ENCODE peak calls at places on chromosomes 7 and 10, in eight cellular contexts. H, J, R, B, P, F, Z and V are unnamed samples.

GRCh38 chr7:20713792-20714191 is 72.9 kb downstream of the SP8 start:
- DNase-seq in H (no peak), J (no peak), R (no peak), B (no peak), P (no peak), F (no peak), Z (no peak), V (no peak)

GRCh38 chr10:95525033-95525418 is 36.1 kb downstream of the SORBS1 start:
- DNase-seq in H (no peak), J (no peak), R (no peak), B (no peak), P (no peak), F (no peak), Z (no peak), V (no peak)

GRCh38 chr10:48209246-48209645 is 65.2 kb downstream of the FRMPD2 start:
- DNase-seq in H (no peak), J (no peak), R (no peak), B (no peak), P (no peak), F (no peak), Z (no peak), V (no peak)

GRCh38 chr7:151351967-151352366 is 10.4 kb downstream of the NUB1 start:
- DNase-seq in H (no peak), J (no peak), R (no peak), B (peak), P (peak), F (no peak), Z (no peak), V (no peak)

GRCh38 chr7:98760201-98760651 is 109.6 kb downstream of the TMEM130 start:
- DNase-seq in H (no peak), J (peak), R (no peak), B (no peak), P (no peak), F (no peak), Z (no peak), V (no peak)

GRCh38 chr10:60963441-60964256 is 19.7 kb upstream of the RHOBTB1 start:
- DNase-seq in H (peak), J (no peak), R (no peak), B (no peak), P (no peak), F (no peak), Z (no peak), V (no peak)

GRCh38 chr10:119270893-119271361 is 63.6 kb downstream of the GRK5 start:
- DNase-seq in H (peak), J (peak), R (peak), B (peak), P (peak), F (no peak), Z (no peak), V (no peak)

GRCh38 chr10:49518982-49519578 is 19.8 kb downstream of the ERCC6 start:
- DNase-seq in H (peak), J (no peak), R (no peak), B (no peak), P (no peak), F (no peak), Z (peak), V (no peak)

GRCh38 chr7:158524749-158525635 is 62.6 kb downstream of the PTPRN2 start:
- DNase-seq in H (no peak), J (no peak), R (no peak), B (no peak), P (no peak), F (no peak), Z (no peak), V (no peak)

GRCh38 chr10:1532636-1533035 is 204.7 kb downstream of the ADARB2 start:
- DNase-seq in H (no peak), J (peak), R (no peak), B (no peak), P (no peak), F (no peak), Z (no peak), V (no peak)

GRCh38 chr10:96017227-96017687 is 26.1 kb upstream of the CCNJ start:
- DNase-seq in H (peak), J (no peak), R (peak), B (peak), P (no peak), F (peak), Z (peak), V (no peak)

GRCh38 chr7:111499027-111499426 is 63.3 kb downstream of the IMMP2L start:
- DNase-seq in H (peak), J (no peak), R (no peak), B (no peak), P (no peak), F (no peak), Z (no peak), V (no peak)

GRCh38 chr7:80348221-80348620 is 163.6 kb downstream of the GNAT3 start:
- DNase-seq in H (no peak), J (no peak), R (no peak), B (no peak), P (no peak), F (no peak), Z (no peak), V (no peak)

GRCh38 chr7:135197343-135197742 is 14.0 kb downstream of the WDR91 start:
- DNase-seq in H (no peak), J (peak), R (no peak), B (no peak), P (no peak), F (no peak), Z (no peak), V (no peak)

GRCh38 chr7:47307311-47307710 is 274.6 kb downstream of the TNS3 start:
- DNase-seq in H (no peak), J (no peak), R (no peak), B (no peak), P (no peak), F (no peak), Z (no peak), V (no peak)

GRCh38 chr10:45375101-45375500 is 1.1 kb downstream of the ALOX5 start:
- DNase-seq in H (no peak), J (no peak), R (no peak), B (no peak), P (no peak), F (no peak), Z (no peak), V (no peak)

GRCh38 chr7:92633211-92633906 is 43.2 kb upstream of the FAM133B start:
- DNase-seq in H (peak), J (no peak), R (peak), B (peak), P (no peak), F (peak), Z (no peak), V (no peak)

GRCh38 chr7:137026176-137026500 is 157.7 kb downstream of the CHRM2 start:
- DNase-seq in H (no peak), J (no peak), R (no peak), B (no peak), P (no peak), F (no peak), Z (no peak), V (no peak)

DNA sequence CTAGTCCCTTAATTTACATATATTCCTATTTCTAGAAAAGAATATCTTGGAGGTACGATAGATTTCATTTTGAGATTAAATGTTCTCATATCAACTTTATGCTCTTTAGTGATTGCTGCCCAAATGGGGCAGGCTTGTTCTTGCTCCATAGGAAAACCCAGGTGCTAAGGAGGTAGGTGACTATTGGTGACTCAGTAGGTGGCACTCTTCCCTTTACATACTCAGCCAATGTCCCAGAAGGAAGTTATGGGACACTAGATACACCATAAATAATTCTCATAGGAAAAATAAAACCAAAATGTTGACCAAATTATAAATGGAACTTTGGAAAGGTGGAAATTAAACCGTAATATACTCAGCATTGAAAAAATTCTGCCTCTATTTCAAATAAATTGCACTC is 4.0 kb downstream of the SKAP2 start:
- DNase-seq in H (no peak), J (no peak), R (no peak), B (no peak), P (no peak), F (no peak), Z (peak), V (no peak)
- TF ChIP-seq CTCF in H (peak), J (no peak), R (no peak), B (no peak), P (no peak), F (no peak), Z (no peak), V (no peak)

DNA sequence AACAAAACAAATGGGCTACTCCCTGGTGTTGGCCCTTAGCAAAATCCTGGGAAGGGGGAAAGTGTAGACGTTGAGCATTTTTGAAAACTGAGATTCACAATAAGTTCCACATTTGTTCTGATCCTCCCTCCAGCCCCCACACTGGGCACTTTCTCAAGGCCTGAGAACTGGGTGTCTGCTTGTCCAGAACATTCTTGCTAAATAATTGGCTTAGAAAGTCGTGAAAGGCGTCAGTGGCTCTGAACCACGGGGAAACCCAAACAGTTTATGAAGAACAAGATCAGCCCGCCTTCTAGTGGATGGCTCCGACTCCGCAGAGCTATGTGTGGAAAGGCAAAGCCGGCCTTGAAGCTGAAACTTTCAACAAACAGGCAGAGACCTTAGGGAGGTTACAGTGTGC is 370.1 kb downstream of the PRPF18 start:
- DNase-seq in H (no peak), J (peak), R (peak), B (no peak), P (no peak), F (no peak), Z (no peak), V (no peak)
- TF ChIP-seq CTCF in H (no peak), J (peak), R (peak), B (no peak), P (no peak), F (peak), Z (peak), V (no peak)

DNA sequence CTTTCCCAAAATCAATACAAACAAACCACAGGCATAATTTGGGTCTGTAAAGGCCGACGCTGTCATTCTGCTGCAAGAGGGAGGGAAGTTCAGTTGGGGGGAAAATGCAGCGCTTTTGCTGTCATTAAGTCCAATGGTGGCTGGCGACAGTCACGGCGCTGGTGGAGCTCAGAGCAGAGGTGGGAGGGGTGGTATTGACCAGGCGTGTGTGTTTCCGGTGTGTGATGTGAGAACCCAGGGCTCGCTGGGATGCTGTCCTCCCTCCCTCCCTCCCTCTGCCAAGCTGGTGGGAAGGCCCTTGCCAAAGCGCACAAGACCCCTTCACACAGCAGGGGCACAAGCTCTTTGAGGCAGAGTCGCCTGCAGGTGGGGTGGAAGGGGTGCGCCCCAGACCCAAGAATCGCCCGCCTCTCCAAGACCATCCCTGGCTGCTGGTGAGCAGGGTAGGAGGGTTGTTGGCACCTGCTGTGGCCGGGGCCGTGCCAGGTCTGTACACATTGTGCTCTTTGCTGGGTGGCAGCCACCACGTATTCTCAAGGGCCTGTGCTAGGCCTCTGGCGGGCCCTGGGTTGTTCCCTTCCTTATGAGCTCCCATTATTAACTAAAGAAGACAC is 84.2 kb downstream of the LHPP start:
- DNase-seq in H (no peak), J (no peak), R (no peak), B (no peak), P (no peak), F (no peak), Z (no peak), V (no peak)
- TF ChIP-seq CTCF in H (no peak), J (no peak), R (no peak), B (no peak), P (no peak), F (no peak), Z (no peak), V (no peak)

GRCh38 chr7:116526897-116527296 is 2.1 kb downstream of the CAV1 start:
- DNase-seq in H (no peak), J (no peak), R (no peak), B (no peak), P (no peak), F (no peak), Z (no peak), V (no peak)

GRCh38 chr7:116525913-116526857 is 1.3 kb downstream of the CAV1 start:
- DNase-seq in H (peak), J (peak), R (peak), B (peak), P (peak), F (no peak), Z (peak), V (no peak)

GRCh38 chr7:116525298-116525912 is 569 bp downstream of the CAV1 start:
- DNase-seq in H (no peak), J (peak), R (peak), B (no peak), P (peak), F (no peak), Z (no peak), V (no peak)

GRCh38 chr7:116524221-116524608 is 621 bp upstream of the CAV1 start:
- DNase-seq in H (no peak), J (no peak), R (no peak), B (no peak), P (no peak), F (no peak), Z (no peak), V (no peak)

GRCh38 chr7:116524609-116525297 is at the start of gene CAV1:
- DNase-seq in H (peak), J (peak), R (peak), B (no peak), P (peak), F (peak), Z (peak), V (peak)
- TF ChIP-seq CTCF in H (peak), J (peak), R (peak), B (no peak), P (no peak), F (peak), Z (peak), V (no peak)